ENCODE peak calls at places on chromosomes 11 and 22, in eight cellular contexts. S, N, M, W, A, F, P and C are unnamed samples.
A peak's percentile ranks its signal among the peaks of the same experiment; 100 is the strongest.

GRCh38 chr11:127986073-127986472 is 601.3 kb downstream of the ETS1 start:
- DNase-seq in M (no peak), W (no peak), S (no peak), A (no peak), N (no peak), F (no peak), P (no peak), C (peak; percentile 22)

GRCh38 chr11:129989437-129989836 is 13.2 kb downstream of the PRDM10 start:
- DNase-seq in W (no peak), P (no peak), M (no peak), S (no peak), N (no peak), A (no peak), F (no peak), C (no peak)

GRCh38 chr11:75428989-75429640 is 3.9 kb downstream of the KLHL35 start:
- DNase-seq in S (no peak), F (peak; percentile 45), M (no peak), A (no peak), W (no peak), P (no peak), N (no peak), C (no peak)

GRCh38 chr22:22694106-22694505 is 49.7 kb downstream of the GGTLC2 start:
- DNase-seq in A (no peak), F (no peak), S (no peak), W (no peak), M (no peak), P (no peak), N (no peak), C (no peak)

GRCh38 chr11:106880121-106880520 is 138.2 kb downstream of the GUCY1A2 start:
- DNase-seq in F (no peak), A (no peak), W (no peak), M (no peak), N (no peak), P (no peak), S (no peak), C (no peak)

GRCh38 chr22:17845790-17846189 is 71.5 kb upstream of the BID start:
- DNase-seq in W (no peak), P (no peak), S (no peak), N (no peak), F (no peak), M (no peak), A (peak; percentile 16), C (no peak)

GRCh38 chr11:783581-784015 is 6.3 kb downstream of the CEND1 start:
- DNase-seq in F (peak; percentile 80), M (peak; percentile 80), P (peak; percentile 22), A (peak; percentile 86), N (peak; percentile 80), S (peak; percentile 52), W (peak; percentile 47), C (peak; percentile 72)

GRCh38 chr11:35914824-35915223 is 29.0 kb upstream of the LDLRAD3 start:
- DNase-seq in A (no peak), P (no peak), M (no peak), W (no peak), F (no peak), S (no peak), N (no peak), C (no peak)

GRCh38 chr11:13928566-13929251 is 33.8 kb upstream of the SPON1 start:
- DNase-seq in S (peak; percentile 29), W (no peak), P (no peak), F (no peak), N (peak; percentile 63), M (peak; percentile 90), A (peak; percentile 52), C (peak; percentile 51)

GRCh38 chr22:30607939-30608338 is 965 bp downstream of the TCN2 start:
- DNase-seq in F (no peak), M (no peak), N (no peak), P (no peak), W (no peak), S (no peak), A (no peak), C (no peak)

GRCh38 chr11:130652671-130653335 is 204.4 kb downstream of the ADAMTS15 start:
- DNase-seq in M (peak; percentile 98), F (no peak), S (no peak), N (no peak), A (peak; percentile 71), P (peak; percentile 19), W (no peak), C (no peak)

GRCh38 chr11:441418-442274 is at the start of gene ANO9:
- DNase-seq in M (no peak), S (peak; percentile 61), F (peak; percentile 89), W (no peak), N (peak; percentile 58), A (no peak), P (no peak), C (peak; percentile 54)

GRCh38 chr11:8707541-8708270 is 25.1 kb downstream of the RPL27A start:
- DNase-seq in P (peak; percentile 71), A (peak; percentile 75), S (no peak), W (no peak), F (no peak), M (no peak), N (no peak), C (no peak)

GRCh38 chr11:13668957-13669521 is 571 bp downstream of the FAR1 start:
- DNase-seq in F (peak; percentile 93), P (no peak), M (peak; percentile 33), N (peak; percentile 37), S (peak; percentile 39), W (peak; percentile 4), A (no peak), C (peak; percentile 53)

GRCh38 chr11:123973816-123974215 is 3.8 kb downstream of the OR10S1 start:
- DNase-seq in P (no peak), M (peak; percentile 78), S (peak; percentile 84), F (no peak), A (peak; percentile 72), W (no peak), N (peak; percentile 86), C (peak; percentile 93)

GRCh38 chr11:13837286-13837685 is 125.2 kb upstream of the SPON1 start:
- DNase-seq in P (no peak), W (no peak), M (no peak), A (peak; percentile 68), S (peak; percentile 88), F (no peak), N (peak; percentile 94), C (peak; percentile 96)

GRCh38 chr11:63462126-63462525 is 28.8 kb downstream of the PLAAT5 start:
- DNase-seq in F (no peak), A (no peak), S (no peak), P (no peak), W (no peak), N (no peak), M (no peak), C (no peak)

GRCh38 chr11:47917643-47918369 is 62.6 kb upstream of the PTPRJ start:
- DNase-seq in N (peak; percentile 7), A (peak; percentile 94), S (peak; percentile 37), M (peak; percentile 100), F (peak; percentile 86), W (peak; percentile 62), P (peak; percentile 73), C (no peak)

GRCh38 chr11:9396752-9397151 is 12.3 kb downstream of the IPO7 start:
- DNase-seq in N (no peak), P (no peak), W (no peak), A (no peak), M (no peak), S (no peak), F (no peak), C (no peak)

GRCh38 chr11:102451041-102451692 is 1.4 kb downstream of the TMEM123 start:
- DNase-seq in M (no peak), W (no peak), N (no peak), A (no peak), P (no peak), S (no peak), F (no peak), C (no peak)

GRCh38 chr22:24133187-24133965 is 47.9 kb upstream of the SUSD2 start:
- DNase-seq in S (no peak), M (peak; percentile 18), F (no peak), W (no peak), A (no peak), P (no peak), N (no peak), C (no peak)
- TF ChIP-seq CTCF in S (no peak), M (peak; percentile 23), F (peak; percentile 31), W (peak; percentile 24), A (no peak), P (peak; percentile 39), N (peak; percentile 24), C (peak; percentile 14)

GRCh38 chr22:46068176-46068907 is 82.0 kb upstream of the PPARA start:
- DNase-seq in M (no peak), N (peak; percentile 19), A (no peak), S (no peak), F (no peak), W (no peak), P (no peak), C (no peak)
- H3K27ac ChIP-seq in M (no peak overlapping the region), N (peak overlapping the region; percentile 99), A (peak overlapping the region; percentile 99), S (peak overlapping the region; percentile 100), F (peak overlapping the region; percentile 99), W (peak overlapping the region; percentile 98), P (peak overlapping the region; percentile 99), C (peak overlapping the region; percentile 99)

GRCh38 chr11:118258410-118258809 is 5.7 kb downstream of the MPZL2 start:
- DNase-seq in N (peak; percentile 50), W (no peak), P (no peak), A (no peak), S (no peak), F (no peak), M (no peak), C (no peak)
- TF ChIP-seq CTCF in N (peak; percentile 68), W (no peak), P (no peak), A (no peak), S (no peak), F (no peak), M (peak; percentile 13), C (peak; percentile 43)

DNA sequence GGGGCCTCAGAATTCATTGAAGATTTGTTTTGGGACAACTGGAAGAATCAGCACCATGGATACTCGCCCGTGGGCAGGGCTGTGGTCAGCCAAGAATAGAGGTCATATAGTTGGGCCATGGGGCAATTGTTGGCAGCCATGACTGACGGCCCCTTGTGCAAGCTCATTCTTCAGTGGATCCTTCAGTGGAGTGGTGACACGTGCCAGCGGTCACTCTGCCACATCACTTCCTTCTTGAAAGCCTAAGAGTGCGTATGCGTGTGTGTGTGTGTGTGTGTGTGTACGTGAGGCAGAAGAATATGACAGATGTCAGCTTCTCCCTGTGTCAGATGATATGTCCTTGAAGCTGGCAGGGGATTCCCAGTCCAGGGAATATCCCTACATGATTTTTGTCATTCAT is 1.8 kb upstream of the IL18BP start:
- DNase-seq in P (peak; percentile 59), S (no peak), A (no peak), N (no peak), F (peak; percentile 87), W (no peak), M (no peak), C (no peak)
- H3K27ac ChIP-seq in P (no peak overlapping the region), S (no peak overlapping the region), A (no peak overlapping the region), N (no peak overlapping the region), F (peak overlapping the region; percentile 90), W (no peak overlapping the region), M (no peak overlapping the region), C (no peak overlapping the region)